ENCODE peak calls at places on chromosomes 3 and 15, in four cellular contexts. One of them, this sample, is unnamed.

GRCh38 chr15:48717458-48717857 is 71.9 kb upstream of the FBN1 start:
- DNase-seq in GM23248: peak
- DNase-seq in CD8-positive, alpha-beta T cell: no peak
- DNase-seq in left colon: no peak
- DNase-seq in this sample: no peak

GRCh38 chr3:124781706-124782376 is 51.6 kb downstream of the UMPS start:
- DNase-seq in CD8-positive, alpha-beta T cell: no peak
- DNase-seq in left colon: no peak
- DNase-seq in GM23248: no peak
- DNase-seq in this sample: no peak

GRCh38 chr3:56410576-56410975 is 57.7 kb downstream of the ERC2 start:
- DNase-seq in GM23248: no peak
- DNase-seq in left colon: no peak
- DNase-seq in CD8-positive, alpha-beta T cell: no peak
- DNase-seq in this sample: no peak

GRCh38 chr3:108134555-108134880 is 43.7 kb upstream of the CD47 start:
- DNase-seq in CD8-positive, alpha-beta T cell: no peak
- DNase-seq in left colon: no peak
- DNase-seq in GM23248: no peak
- DNase-seq in this sample: no peak

GRCh38 chr15:40252438-40253178 is 13.7 kb downstream of the PAK6 start:
- DNase-seq in CD8-positive, alpha-beta T cell: no peak
- DNase-seq in left colon: peak
- DNase-seq in GM23248: peak
- DNase-seq in this sample: no peak

GRCh38 chr15:51375966-51376640 is 34.6 kb downstream of the GLDN start:
- DNase-seq in CD8-positive, alpha-beta T cell: no peak
- DNase-seq in left colon: no peak
- DNase-seq in GM23248: peak
- DNase-seq in this sample: no peak

GRCh38 chr3:16881896-16882645 is 2.7 kb upstream of the PLCL2 start:
- DNase-seq in GM23248: peak
- DNase-seq in CD8-positive, alpha-beta T cell: no peak
- DNase-seq in left colon: no peak
- DNase-seq in this sample: no peak

GRCh38 chr3:184358921-184359350 is 2.5 kb downstream of the CLCN2 start:
- DNase-seq in left colon: no peak
- DNase-seq in GM23248: no peak
- DNase-seq in CD8-positive, alpha-beta T cell: no peak
- DNase-seq in this sample: no peak

GRCh38 chr3:126932188-126932931 is 50.6 kb upstream of the PLXNA1 start:
- DNase-seq in GM23248: no peak
- DNase-seq in CD8-positive, alpha-beta T cell: no peak
- DNase-seq in left colon: no peak
- DNase-seq in this sample: no peak

GRCh38 chr15:89795996-89796395 is 18.7 kb downstream of the ANPEP start:
- DNase-seq in left colon: no peak
- DNase-seq in GM23248: no peak
- DNase-seq in CD8-positive, alpha-beta T cell: no peak
- DNase-seq in this sample: no peak

GRCh38 chr15:42798802-42799201 is 61.9 kb upstream of the CDAN1 start:
- DNase-seq in CD8-positive, alpha-beta T cell: no peak
- DNase-seq in left colon: no peak
- DNase-seq in GM23248: no peak
- DNase-seq in this sample: no peak

GRCh38 chr15:83078712-83079111 is 11.7 kb upstream of the BTBD1 start:
- DNase-seq in GM23248: no peak
- DNase-seq in left colon: no peak
- DNase-seq in CD8-positive, alpha-beta T cell: no peak
- DNase-seq in this sample: no peak

GRCh38 chr3:119329551-119329950 is 35.4 kb downstream of the ARHGAP31 start:
- DNase-seq in left colon: no peak
- DNase-seq in CD8-positive, alpha-beta T cell: no peak
- DNase-seq in GM23248: no peak
- DNase-seq in this sample: no peak

GRCh38 chr3:151301787-151302186 is 14.8 kb downstream of the GPR87 start:
- DNase-seq in GM23248: peak
- DNase-seq in left colon: no peak
- DNase-seq in CD8-positive, alpha-beta T cell: no peak
- DNase-seq in this sample: no peak

GRCh38 chr3:152260026-152260425 is 8.7 kb upstream of the MBNL1 start:
- DNase-seq in left colon: no peak
- DNase-seq in CD8-positive, alpha-beta T cell: no peak
- DNase-seq in GM23248: no peak
- DNase-seq in this sample: no peak

GRCh38 chr3:106275592-106275991 is 406.8 kb upstream of the CBLB start:
- DNase-seq in GM23248: no peak
- DNase-seq in left colon: no peak
- DNase-seq in CD8-positive, alpha-beta T cell: no peak
- DNase-seq in this sample: no peak

GRCh38 chr3:72437666-72438065 is 410.6 kb downstream of the SHQ1 start:
- DNase-seq in left colon: no peak
- DNase-seq in GM23248: no peak
- DNase-seq in CD8-positive, alpha-beta T cell: no peak
- DNase-seq in this sample: no peak

GRCh38 chr3:72763751-72764440 is 84.3 kb downstream of the SHQ1 start:
- DNase-seq in CD8-positive, alpha-beta T cell: no peak
- DNase-seq in left colon: no peak
- DNase-seq in GM23248: peak
- DNase-seq in this sample: no peak

GRCh38 chr3:36459177-36459576 is 78.9 kb downstream of the STAC start:
- DNase-seq in left colon: no peak
- DNase-seq in CD8-positive, alpha-beta T cell: no peak
- DNase-seq in GM23248: no peak
- DNase-seq in this sample: no peak

GRCh38 chr3:16012086-16012485 is 162.4 kb upstream of the GALNT15 start:
- DNase-seq in CD8-positive, alpha-beta T cell: no peak
- DNase-seq in GM23248: peak
- DNase-seq in left colon: no peak
- DNase-seq in this sample: no peak

GRCh38 chr15:73954188-73955145 is 28.2 kb downstream of the LOXL1 start:
- DNase-seq in CD8-positive, alpha-beta T cell: no peak
- DNase-seq in left colon: no peak
- DNase-seq in GM23248: no peak
- DNase-seq in this sample: no peak

GRCh38 chr3:156615592-156616173 is 58.7 kb upstream of the TIPARP start:
- DNase-seq in left colon: no peak
- DNase-seq in GM23248: peak
- DNase-seq in CD8-positive, alpha-beta T cell: no peak
- DNase-seq in this sample: no peak

GRCh38 chr3:180375831-180376230 is 226.1 kb upstream of the TTC14 start:
- DNase-seq in left colon: no peak
- DNase-seq in CD8-positive, alpha-beta T cell: no peak
- DNase-seq in GM23248: no peak
- DNase-seq in this sample: no peak

GRCh38 chr15:82832601-82833209 is 23.3 kb downstream of the WHAMM start:
- DNase-seq in GM23248: peak
- DNase-seq in CD8-positive, alpha-beta T cell: no peak
- DNase-seq in left colon: no peak
- DNase-seq in this sample: no peak

GRCh38 chr3:36784012-36784763 is 19.8 kb upstream of the DCLK3 start:
- DNase-seq in left colon: no peak
- DNase-seq in GM23248: peak
- DNase-seq in CD8-positive, alpha-beta T cell: no peak
- DNase-seq in this sample: no peak

GRCh38 chr15:75606711-75607684 is 18.5 kb downstream of the SNUPN start:
- DNase-seq in CD8-positive, alpha-beta T cell: no peak
- DNase-seq in GM23248: peak
- DNase-seq in left colon: no peak
- DNase-seq in this sample: no peak

GRCh38 chr3:171363211-171363610 is 97.0 kb downstream of the TNIK start:
- DNase-seq in CD8-positive, alpha-beta T cell: no peak
- DNase-seq in GM23248: no peak
- DNase-seq in left colon: no peak
- DNase-seq in this sample: no peak